ENCODE peak calls at places on chromosomes 7 and 10, in seven cellular contexts. X is NCI-H1105; S is non-pigmented ciliary epithelial cell; B is naive thymus-derived CD8-positive, alpha-beta T cell; D is pulmonary artery endothelial cell; G is AG10803; N is fibroblast of lung. V is an unnamed sample.

GRCh38 chr7:142899661-142900060 is 14.1 kb upstream of the TRPV6 start:
- DNase-seq in X (no peak), S (no peak), B (no peak), D (no peak), G (no peak), N (no peak), V (no peak)

GRCh38 chr10:3222068-3222467 is 49.5 kb upstream of the PITRM1 start:
- DNase-seq in X (no peak), S (no peak), B (no peak), D (no peak), G (peak; percentile 53), N (peak; percentile 33), V (no peak)

GRCh38 chr7:934469-935320 is 19.8 kb downstream of the ADAP1 start:
- DNase-seq in X (no peak), S (no peak), B (no peak), D (no peak), G (no peak), N (no peak), V (no peak)

GRCh38 chr10:120732067-120732466 is 119.1 kb upstream of the WDR11 start:
- DNase-seq in X (no peak), S (peak; percentile 13), B (no peak), D (peak; percentile 29), G (no peak), N (peak; percentile 61), V (no peak)

GRCh38 chr10:69088801-69089501 is 1.0 kb downstream of the SRGN start:
- DNase-seq in X (no peak), S (peak; percentile 66), B (peak; percentile 39), D (peak; percentile 76), G (no peak), N (peak; percentile 61), V (no peak)

GRCh38 chr10:87654212-87654611 is 5.5 kb upstream of the PAPSS2 start:
- DNase-seq in X (no peak), S (no peak), B (no peak), D (no peak), G (no peak), N (no peak), V (no peak)

GRCh38 chr10:26254616-26255015 is 38.0 kb downstream of the GAD2 start:
- DNase-seq in X (no peak), S (no peak), B (no peak), D (no peak), G (no peak), N (no peak), V (no peak)

GRCh38 chr10:11546581-11546980 is 64.9 kb downstream of the USP6NL start:
- DNase-seq in X (no peak), S (no peak), B (no peak), D (no peak), G (peak; percentile 61), N (peak; percentile 62), V (no peak)

GRCh38 chr10:86813101-86813500 is 56.7 kb downstream of the BMPR1A start:
- DNase-seq in X (no peak), S (no peak), B (no peak), D (no peak), G (peak; percentile 49), N (peak; percentile 56), V (no peak)

GRCh38 chr10:114684085-114684821 is 26.2 kb upstream of the ABLIM1 start:
- DNase-seq in X (no peak), S (no peak), B (no peak), D (no peak), G (peak; percentile 62), N (peak; percentile 78), V (peak; percentile 49)